ENCODE peak calls at places on chromosomes 12 and 14, in ten cellular contexts. D is CD8-positive, alpha-beta T cell; S is DND-41; G is cardiac muscle cell; L is psoas muscle; U is testis; R is GM23248; Y is mammary epithelial cell; J is sigmoid colon; A is tibial artery. C is an unnamed sample.

GRCh38 chr14:74401504-74402241 is 24.3 kb downstream of the SYNDIG1L start:
- DNase-seq in D (peak; percentile 44), U (peak; percentile 26), L (peak; percentile 33), S (peak; percentile 62), G (no peak), R (peak; percentile 18), Y (no peak), J (no peak), A (peak; percentile 60), C (no peak)

GRCh38 chr12:57005980-57006808 is at the start of gene ZBTB39:
- DNase-seq in S (peak; percentile 73), U (peak; percentile 58), R (peak; percentile 82), Y (peak; percentile 42), J (peak; percentile 72), A (peak; percentile 71), D (peak; percentile 66), L (peak; percentile 63), G (peak; percentile 69), C (peak; percentile 17)

GRCh38 chr12:66409195-66409871 is 107.0 kb downstream of the HELB start:
- DNase-seq in L (no peak), J (no peak), R (peak; percentile 62), A (no peak), Y (peak; percentile 41), G (peak; percentile 90), U (peak; percentile 46), S (peak; percentile 62), D (no peak), C (peak; percentile 66)

GRCh38 chr14:103107941-103108748 is 13.6 kb downstream of the EXOC3L4 start:
- DNase-seq in L (no peak), U (no peak), D (no peak), R (no peak), G (no peak), S (no peak), Y (no peak), J (no peak), A (no peak), C (no peak)

GRCh38 chr12:45049912-45050318 is 984 bp downstream of the DBX2 start:
- DNase-seq in R (peak; percentile 0), L (no peak), D (no peak), J (no peak), U (peak; percentile 40), Y (no peak), G (peak; percentile 2), A (no peak), S (no peak), C (no peak)

GRCh38 chr12:120361506-120362208 is 7.3 kb downstream of the MSI1 start:
- DNase-seq in R (peak; percentile 77), A (no peak), Y (no peak), J (peak; percentile 82), S (no peak), D (no peak), U (peak; percentile 71), L (peak; percentile 53), G (peak; percentile 92), C (peak; percentile 67)

GRCh38 chr12:124650912-124651311 is 83.5 kb upstream of the NCOR2 start:
- DNase-seq in L (no peak), S (no peak), D (no peak), U (no peak), R (no peak), Y (no peak), G (no peak), J (no peak), A (no peak), C (no peak)

GRCh38 chr12:56749853-56750252 is 2.3 kb downstream of the PRIM1 start:
- DNase-seq in S (no peak), A (no peak), U (no peak), J (no peak), R (no peak), Y (no peak), G (no peak), D (no peak), L (no peak), C (no peak)

GRCh38 chr12:34207858-34208257 is 185.6 kb downstream of the ALG10 start:
- DNase-seq in G (no peak), A (no peak), Y (no peak), D (no peak), L (no peak), S (no peak), R (no peak), U (no peak), J (no peak), C (no peak)

GRCh38 chr14:31678421-31679249 is 117.4 kb downstream of the NUBPL start:
- DNase-seq in A (no peak), L (no peak), U (no peak), S (no peak), R (no peak), J (no peak), D (no peak), Y (no peak), G (no peak), C (no peak)

GRCh38 chr14:31682768-31683167 is 121.6 kb downstream of the NUBPL start:
- DNase-seq in D (no peak), L (no peak), U (no peak), S (no peak), J (no peak), A (no peak), R (no peak), Y (no peak), G (no peak), C (no peak)

GRCh38 chr14:31672709-31673108 is 111.5 kb downstream of the NUBPL start:
- DNase-seq in G (no peak), L (no peak), U (no peak), Y (no peak), A (no peak), J (no peak), D (no peak), R (no peak), S (no peak), C (no peak)

GRCh38 chr14:31677630-31678029 is 116.4 kb downstream of the NUBPL start:
- DNase-seq in S (no peak), L (no peak), J (no peak), R (no peak), G (no peak), Y (no peak), U (no peak), D (no peak), A (no peak), C (no peak)

DNA sequence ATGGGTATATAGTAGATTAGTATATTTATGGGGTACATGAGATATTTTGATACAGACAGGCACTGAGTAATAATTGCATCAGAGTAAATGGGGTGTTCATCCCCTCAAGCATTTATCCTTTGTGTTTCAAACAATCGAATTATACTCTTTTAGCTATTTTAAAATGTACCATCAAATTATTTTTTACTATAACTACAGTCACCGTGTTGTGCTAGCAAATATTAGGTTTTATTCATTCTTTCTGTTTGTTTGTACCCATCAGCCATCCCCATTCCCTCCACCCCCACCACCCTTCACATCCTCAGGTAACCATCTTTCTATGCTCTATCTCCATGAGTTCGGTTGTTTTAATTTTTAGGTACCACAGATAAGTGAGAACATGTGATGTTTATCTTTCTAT is 115.8 kb downstream of the NUBPL start:
- DNase-seq in D (no peak), L (no peak), R (no peak), Y (no peak), J (no peak), A (no peak), U (no peak), G (no peak), S (no peak), C (no peak)
- H3K4me3 ChIP-seq in D (no peak overlapping the region), L (no peak overlapping the region), R (no peak overlapping the region), Y (no peak overlapping the region), J (no peak overlapping the region), A (no peak overlapping the region), U (no peak overlapping the region), G (no peak overlapping the region), S (no peak overlapping the region), C (no peak overlapping the region)

DNA sequence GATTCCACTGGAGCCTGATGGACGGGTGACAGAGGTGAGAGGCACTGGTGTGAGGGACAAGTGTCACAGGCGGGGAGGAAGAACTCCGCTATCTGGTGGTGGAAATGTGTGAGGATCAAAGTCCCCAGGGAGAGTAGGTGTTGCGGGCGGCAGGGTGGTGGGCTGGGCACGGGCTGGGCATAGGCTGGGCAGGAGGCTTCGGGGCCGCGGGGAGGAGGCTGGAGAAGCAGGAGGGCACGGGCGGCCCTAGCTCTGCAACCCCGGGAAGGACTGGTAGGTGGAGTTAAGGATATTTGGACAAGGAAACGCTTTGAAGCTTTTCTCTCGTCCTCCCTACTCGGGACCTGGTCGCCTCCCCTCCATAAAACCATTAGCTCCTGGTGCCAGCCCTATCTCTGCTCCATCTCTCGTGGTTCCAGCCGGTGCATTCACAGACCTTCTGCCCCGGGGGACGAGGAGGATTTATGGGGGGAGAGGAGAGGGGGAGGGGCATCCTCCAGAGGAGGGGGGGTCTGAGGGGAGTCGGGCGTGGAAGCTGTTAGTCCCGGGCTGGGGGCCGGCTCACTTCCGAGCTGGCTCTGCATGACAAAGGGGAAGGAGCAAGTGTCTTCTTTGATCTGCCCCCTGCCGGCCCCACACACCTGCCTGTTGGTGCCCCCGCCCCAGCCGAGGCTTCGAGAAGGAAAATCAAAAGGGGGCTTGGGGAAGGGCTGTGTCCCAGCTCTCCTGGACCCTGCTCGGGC is 478 bp downstream of the WNT5B start:
- DNase-seq in Y (no peak), G (no peak), J (no peak), D (no peak), L (no peak), S (peak; percentile 40), R (no peak), U (no peak), A (no peak), C (no peak)
- H3K27ac ChIP-seq in Y (no peak overlapping the region), G (no peak overlapping the region), J (peak overlapping the region; percentile 78), D (no peak overlapping the region), L (no peak overlapping the region), S (no peak overlapping the region), R (no peak overlapping the region), U (no peak overlapping the region), A (no peak overlapping the region), C (no peak overlapping the region)

GRCh38 chr12:110575326-110575725 is 7.8 kb downstream of the PPTC7 start:
- DNase-seq in Y (no peak), U (no peak), J (no peak), D (no peak), A (no peak), L (no peak), G (no peak), R (no peak), S (no peak), C (no peak)
- H3K4me3 ChIP-seq in Y (no peak overlapping the region), U (no peak overlapping the region), J (no peak overlapping the region), D (no peak overlapping the region), A (no peak overlapping the region), L (peak overlapping the region; percentile 3), G (peak overlapping the region; percentile 2), R (no peak overlapping the region), S (no peak overlapping the region), C (no peak overlapping the region)

DNA sequence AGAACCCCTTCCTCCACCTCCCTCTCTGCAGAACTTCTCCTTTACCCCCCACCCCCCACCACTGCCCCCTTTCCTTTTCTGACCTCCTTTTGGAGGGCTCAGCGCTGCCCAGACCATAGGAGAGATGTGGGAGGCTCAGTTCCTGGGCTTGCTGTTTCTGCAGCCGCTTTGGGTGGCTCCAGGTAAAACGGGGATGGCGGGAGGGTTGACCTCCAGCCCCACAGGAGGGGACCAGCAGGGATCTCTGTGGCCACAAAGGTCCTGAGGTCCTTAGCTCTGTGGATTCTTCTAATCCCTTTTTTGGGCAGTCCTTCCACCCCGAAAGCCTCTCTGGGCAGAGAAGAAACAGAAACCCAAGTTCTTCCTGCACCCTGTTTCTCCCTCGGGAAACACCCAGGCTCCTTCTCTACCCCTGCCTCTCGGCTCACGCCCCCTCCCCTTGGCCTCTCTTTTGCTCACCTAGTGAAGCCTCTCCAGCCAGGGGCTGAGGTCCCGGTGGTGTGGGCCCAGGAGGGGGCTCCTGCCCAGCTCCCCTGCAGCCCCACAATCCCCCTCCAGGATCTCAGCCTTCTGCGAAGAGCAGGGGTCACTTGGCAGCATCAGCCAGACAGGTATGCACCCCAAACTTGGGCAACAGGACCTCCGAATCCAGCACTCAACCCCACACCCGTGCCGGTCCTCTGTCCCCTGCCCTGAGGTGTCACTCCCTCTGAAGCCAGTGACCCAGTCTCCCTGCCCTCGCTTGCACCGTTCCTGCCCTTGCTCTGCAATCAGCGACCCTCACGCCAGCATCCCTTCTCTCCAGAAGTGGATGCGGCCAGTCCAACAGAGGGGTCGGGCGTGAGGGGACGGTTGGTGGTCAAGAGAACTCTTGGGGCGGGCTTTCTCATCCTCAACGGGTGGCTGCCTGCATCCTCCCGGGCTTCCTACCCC is 675 bp downstream of the LAG3 start:
- DNase-seq in Y (no peak), A (no peak), J (no peak), G (no peak), S (no peak), L (no peak), U (no peak), R (no peak), D (no peak), C (no peak)
- H3K27ac ChIP-seq in Y (no peak overlapping the region), A (peak overlapping the region; percentile 5), J (peak overlapping the region; percentile 99), G (no peak overlapping the region), S (no peak overlapping the region), L (no peak overlapping the region), U (peak overlapping the region; percentile 66), R (no peak overlapping the region), D (no peak overlapping the region), C (no peak overlapping the region)

C was measured in brain microvascular endothelial cell.